ENCODE peak calls at places on chromosomes 7 and 10, in eight cellular contexts. P, F, S, R, W, M, B and N are unnamed samples.

GRCh38 chr10:90857635-90858488 is at the start of gene HTR7:
- DNase-seq in S (peak; percentile 73), R (peak; percentile 42), F (peak; percentile 65), M (peak; percentile 30), P (peak; percentile 69), B (peak; percentile 73), W (peak; percentile 70), N (peak; percentile 72)

GRCh38 chr7:78635394-78635793 is 818.1 kb downstream of the MAGI2 start:
- DNase-seq in R (no peak), W (no peak), F (no peak), M (no peak), S (no peak), P (no peak), B (no peak), N (no peak)

GRCh38 chr7:2838873-2839578 is 5.1 kb downstream of the GNA12 start:
- DNase-seq in B (no peak), F (no peak), R (no peak), S (no peak), W (no peak), M (no peak), P (no peak), N (no peak)

GRCh38 chr10:92486637-92487036 is 87.3 kb downstream of the IDE start:
- DNase-seq in F (no peak), M (no peak), W (no peak), S (no peak), R (no peak), P (no peak), B (no peak), N (no peak)

GRCh38 chr7:16234493-16235151 is 186.7 kb downstream of the CRPPA start:
- DNase-seq in R (no peak), F (no peak), P (no peak), S (peak; percentile 23), B (no peak), W (no peak), M (no peak), N (no peak)

GRCh38 chr7:100115026-100115425 is 4.1 kb downstream of the TAF6 start:
- DNase-seq in P (no peak), R (no peak), M (no peak), F (no peak), W (no peak), S (no peak), B (no peak), N (no peak)

GRCh38 chr7:959271-959670 is 4.8 kb upstream of the ADAP1 start:
- DNase-seq in R (no peak), B (peak; percentile 41), F (peak; percentile 2), W (peak; percentile 59), P (no peak), M (no peak), S (no peak), N (no peak)

GRCh38 chr7:128410092-128410665 is 397 bp upstream of the IMPDH1 start:
- DNase-seq in R (peak; percentile 62), M (peak; percentile 46), S (peak; percentile 61), W (peak; percentile 85), P (no peak), B (peak; percentile 77), F (peak; percentile 52), N (peak; percentile 55)

GRCh38 chr10:44030132-44030531 is 354.8 kb downstream of the CXCL12 start:
- DNase-seq in W (no peak), M (no peak), S (no peak), R (no peak), P (no peak), B (no peak), F (no peak), N (no peak)

GRCh38 chr10:100516847-100517246 is 2.8 kb downstream of the SEC31B start:
- DNase-seq in S (peak; percentile 17), M (no peak), R (no peak), W (no peak), P (no peak), F (no peak), B (no peak), N (no peak)

GRCh38 chr7:127816354-127817190 is 164.6 kb downstream of the SND1 start:
- DNase-seq in M (no peak), B (no peak), P (no peak), S (no peak), W (no peak), F (no peak), R (no peak), N (no peak)

GRCh38 chr10:110556993-110557601 is 10.4 kb upstream of the SMC3 start:
- DNase-seq in M (peak; percentile 61), B (no peak), W (no peak), F (no peak), P (peak; percentile 31), S (peak; percentile 65), R (peak; percentile 50), N (peak; percentile 45)

GRCh38 chr10:125782055-125782454 is 6.4 kb upstream of the MMP21 start:
- DNase-seq in R (no peak), F (no peak), B (no peak), W (no peak), P (no peak), S (no peak), M (no peak), N (no peak)

GRCh38 chr10:125781374-125781773 is 5.8 kb upstream of the MMP21 start:
- DNase-seq in S (no peak), M (no peak), B (no peak), P (no peak), W (no peak), F (no peak), R (no peak), N (no peak)

GRCh38 chr10:125782661-125783060 is 7.0 kb upstream of the MMP21 start:
- DNase-seq in S (no peak), W (no peak), B (no peak), F (no peak), R (no peak), P (no peak), M (no peak), N (no peak)

GRCh38 chr10:125783957-125784356 is 8.3 kb upstream of the MMP21 start:
- DNase-seq in F (no peak), P (no peak), R (no peak), S (no peak), B (no peak), M (no peak), W (no peak), N (no peak)

GRCh38 chr10:125783408-125783807 is 7.8 kb upstream of the MMP21 start:
- DNase-seq in R (no peak), F (no peak), P (no peak), M (no peak), B (no peak), S (no peak), W (no peak), N (no peak)
- H3K27ac ChIP-seq in R (no peak overlapping the region), F (no peak overlapping the region), P (no peak overlapping the region), M (no peak overlapping the region), B (no peak overlapping the region), S (no peak overlapping the region), W (no peak overlapping the region), N (no peak overlapping the region)

DNA sequence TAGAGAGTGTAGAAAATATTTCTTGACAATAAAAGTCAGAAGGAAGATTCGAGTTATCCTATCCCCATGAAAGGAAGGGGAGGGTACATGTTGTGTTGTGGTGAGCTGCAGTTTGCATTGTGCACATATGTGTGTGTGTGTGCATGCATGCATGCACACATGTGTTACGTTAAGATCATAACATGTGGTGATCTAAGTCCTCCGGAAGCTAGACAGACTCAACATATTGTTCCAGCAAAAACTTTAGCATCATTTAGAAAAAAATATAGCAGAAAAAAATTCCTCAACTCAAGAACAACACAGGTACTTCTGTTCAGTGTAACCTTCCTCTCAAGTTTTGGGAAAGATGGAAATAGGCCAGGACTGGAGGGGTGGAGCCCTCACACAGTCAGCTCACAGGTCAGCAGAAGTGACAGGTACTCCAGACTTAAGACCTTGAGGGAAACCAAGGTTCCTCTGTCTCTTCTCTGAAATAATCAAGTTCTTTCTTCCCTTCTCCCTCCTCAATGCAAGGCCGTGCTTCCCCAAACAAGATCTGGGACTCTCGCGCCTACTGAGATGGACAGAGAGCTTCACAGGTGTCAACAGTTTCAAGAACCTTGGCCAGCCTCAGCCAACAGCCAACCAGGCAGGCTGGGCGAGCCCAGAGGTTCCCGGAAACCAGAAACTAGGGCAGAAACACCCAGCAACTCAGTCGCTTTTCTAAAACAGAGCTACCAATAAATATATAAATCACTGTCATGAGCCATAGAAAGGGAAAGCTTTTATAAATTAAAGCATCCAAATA is 205.2 kb downstream of the FAM107B start:
- DNase-seq in R (no peak), P (no peak), S (peak; percentile 11), B (peak; percentile 63), W (no peak), F (no peak), M (no peak), N (no peak)
- H3K27ac ChIP-seq in R (no peak overlapping the region), P (no peak overlapping the region), S (no peak overlapping the region), B (peak overlapping the region; percentile 50), W (no peak overlapping the region), F (no peak overlapping the region), M (no peak overlapping the region), N (peak overlapping the region; percentile 87)

GRCh38 chr10:132400041-132400546 is 3.1 kb downstream of the PWWP2B start:
- DNase-seq in S (no peak), P (no peak), W (peak; percentile 65), R (peak; percentile 31), M (no peak), B (peak; percentile 42), F (peak; percentile 13), N (no peak)
- H3K27ac ChIP-seq in S (no peak overlapping the region), P (peak overlapping the region; percentile 49), W (peak overlapping the region; percentile 67), R (peak overlapping the region; percentile 52), M (no peak overlapping the region), B (peak overlapping the region; percentile 80), F (peak overlapping the region; percentile 83), N (peak overlapping the region; percentile 14)

GRCh38 chr10:37865264-37865663 is 7.9 kb upstream of the ZNF248 start:
- DNase-seq in P (no peak), R (no peak), W (no peak), S (no peak), B (no peak), F (no peak), M (no peak), N (no peak)
- H3K27ac ChIP-seq in P (no peak overlapping the region), R (no peak overlapping the region), W (peak overlapping the region; percentile 61), S (no peak overlapping the region), B (no peak overlapping the region), F (no peak overlapping the region), M (no peak overlapping the region), N (no peak overlapping the region)

GRCh38 chr10:60778978-60779668 is 845 bp downstream of the CDK1 start:
- DNase-seq in F (no peak), W (no peak), M (no peak), B (no peak), R (no peak), S (peak; percentile 38), P (no peak), N (peak; percentile 28)
- H3K27ac ChIP-seq in F (no peak overlapping the region), W (peak overlapping the region; percentile 41), M (no peak overlapping the region), B (no peak overlapping the region), R (no peak overlapping the region), S (peak overlapping the region; percentile 86), P (no peak overlapping the region), N (no peak overlapping the region)

DNA sequence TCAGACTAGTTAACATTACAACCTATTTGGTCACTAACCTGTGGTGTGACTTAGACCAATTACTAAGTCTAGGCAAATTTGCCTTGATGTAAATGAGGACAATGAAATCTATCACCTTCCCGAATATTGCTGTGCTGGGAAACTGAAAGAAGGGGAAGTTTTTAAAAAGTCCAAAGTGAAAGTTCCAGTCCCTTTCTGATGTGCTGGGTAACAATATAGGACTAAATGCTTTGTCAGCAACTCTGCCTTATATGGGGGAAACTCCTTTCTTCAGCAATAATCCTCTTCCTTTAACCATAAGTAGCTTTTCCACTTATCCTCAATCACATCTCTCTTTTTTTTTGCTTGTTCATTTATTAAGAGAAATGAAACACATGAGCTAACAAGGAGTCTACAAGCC is 3.9 kb downstream of the PIK3AP1 start:
- DNase-seq in W (no peak), S (no peak), P (no peak), R (no peak), F (no peak), B (no peak), M (no peak), N (no peak)
- H3K27ac ChIP-seq in W (peak overlapping the region; percentile 8), S (no peak overlapping the region), P (no peak overlapping the region), R (no peak overlapping the region), F (no peak overlapping the region), B (no peak overlapping the region), M (no peak overlapping the region), N (no peak overlapping the region)